ENCODE peak calls at places on chromosome 12, in nine cellular contexts. One of them, this sample, is unnamed.

GRCh38 chr12:31773223-31773750 is 44.5 kb upstream of the AMN1 start:
- DNase-seq in cardiac muscle cell: peak; percentile 77
- DNase-seq in GM20000: no peak
- DNase-seq in AG04450: no peak
- DNase-seq in nucleus accumbens: no peak
- DNase-seq in NCI-H524 treated with DMSO at 0.1 percent for 48 hours: no peak
- DNase-seq in WERI-Rb-1: no peak
- DNase-seq in amniotic epithelial cell: peak; percentile 92
- DNase-seq in AG08395: no peak
- DNase-seq in this sample: no peak

GRCh38 chr12:21169878-21170472 is 39.0 kb downstream of the SLCO1B1 start:
- DNase-seq in AG08395: peak; percentile 5
- DNase-seq in NCI-H524 treated with DMSO at 0.1 percent for 48 hours: peak; percentile 4
- DNase-seq in cardiac muscle cell: peak; percentile 77
- DNase-seq in GM20000: peak; percentile 11
- DNase-seq in nucleus accumbens: no peak
- DNase-seq in amniotic epithelial cell: peak; percentile 24
- DNase-seq in WERI-Rb-1: peak; percentile 34
- DNase-seq in AG04450: no peak
- DNase-seq in this sample: no peak

GRCh38 chr12:96880220-96880619 is 26.8 kb upstream of the NEDD1 start:
- DNase-seq in amniotic epithelial cell: peak; percentile 57
- DNase-seq in NCI-H524 treated with DMSO at 0.1 percent for 48 hours: no peak
- DNase-seq in nucleus accumbens: no peak
- DNase-seq in AG04450: no peak
- DNase-seq in cardiac muscle cell: no peak
- DNase-seq in GM20000: no peak
- DNase-seq in AG08395: no peak
- DNase-seq in WERI-Rb-1: no peak
- DNase-seq in this sample: no peak

GRCh38 chr12:49549735-49550710 is 11.2 kb downstream of the KCNH3 start:
- DNase-seq in cardiac muscle cell: no peak
- DNase-seq in nucleus accumbens: no peak
- DNase-seq in AG04450: no peak
- DNase-seq in WERI-Rb-1: no peak
- DNase-seq in AG08395: no peak
- DNase-seq in amniotic epithelial cell: no peak
- DNase-seq in NCI-H524 treated with DMSO at 0.1 percent for 48 hours: no peak
- DNase-seq in GM20000: no peak
- DNase-seq in this sample: no peak

GRCh38 chr12:124386059-124386458 is 91.2 kb downstream of the RFLNA start:
- DNase-seq in WERI-Rb-1: no peak
- DNase-seq in cardiac muscle cell: no peak
- DNase-seq in GM20000: no peak
- DNase-seq in nucleus accumbens: no peak
- DNase-seq in NCI-H524 treated with DMSO at 0.1 percent for 48 hours: no peak
- DNase-seq in AG04450: no peak
- DNase-seq in amniotic epithelial cell: peak; percentile 56
- DNase-seq in AG08395: no peak
- DNase-seq in this sample: no peak

GRCh38 chr12:89618113-89618862 is 90.3 kb downstream of the ATP2B1 start:
- DNase-seq in AG08395: no peak
- DNase-seq in nucleus accumbens: no peak
- DNase-seq in amniotic epithelial cell: peak; percentile 29
- DNase-seq in NCI-H524 treated with DMSO at 0.1 percent for 48 hours: no peak
- DNase-seq in WERI-Rb-1: no peak
- DNase-seq in cardiac muscle cell: no peak
- DNase-seq in GM20000: no peak
- DNase-seq in AG04450: no peak
- DNase-seq in this sample: no peak

GRCh38 chr12:92393504-92393903 is 247.9 kb upstream of the BTG1 start:
- DNase-seq in cardiac muscle cell: no peak
- DNase-seq in GM20000: no peak
- DNase-seq in AG08395: no peak
- DNase-seq in NCI-H524 treated with DMSO at 0.1 percent for 48 hours: no peak
- DNase-seq in amniotic epithelial cell: no peak
- DNase-seq in AG04450: no peak
- DNase-seq in nucleus accumbens: no peak
- DNase-seq in WERI-Rb-1: no peak
- DNase-seq in this sample: no peak

GRCh38 chr12:25728196-25728595 is 175.1 kb upstream of the LMNTD1 start:
- DNase-seq in AG08395: no peak
- DNase-seq in NCI-H524 treated with DMSO at 0.1 percent for 48 hours: no peak
- DNase-seq in WERI-Rb-1: no peak
- DNase-seq in GM20000: no peak
- DNase-seq in amniotic epithelial cell: no peak
- DNase-seq in nucleus accumbens: no peak
- DNase-seq in cardiac muscle cell: no peak
- DNase-seq in AG04450: no peak
- DNase-seq in this sample: no peak

GRCh38 chr12:97267803-97268202 is 194.8 kb upstream of the RMST start:
- DNase-seq in amniotic epithelial cell: no peak
- DNase-seq in GM20000: no peak
- DNase-seq in cardiac muscle cell: no peak
- DNase-seq in AG08395: no peak
- DNase-seq in NCI-H524 treated with DMSO at 0.1 percent for 48 hours: no peak
- DNase-seq in AG04450: no peak
- DNase-seq in nucleus accumbens: no peak
- DNase-seq in WERI-Rb-1: no peak
- DNase-seq in this sample: no peak

GRCh38 chr12:92398565-92399309 is 253.1 kb upstream of the BTG1 start:
- DNase-seq in AG04450: no peak
- DNase-seq in cardiac muscle cell: no peak
- DNase-seq in NCI-H524 treated with DMSO at 0.1 percent for 48 hours: no peak
- DNase-seq in nucleus accumbens: no peak
- DNase-seq in amniotic epithelial cell: peak; percentile 79
- DNase-seq in WERI-Rb-1: no peak
- DNase-seq in GM20000: peak; percentile 29
- DNase-seq in AG08395: no peak
- DNase-seq in this sample: no peak